ENCODE peak calls at places on chromosome 11, in eight cellular contexts. D, J, H, U, W, C, I and G are unnamed samples.

GRCh38 chr11:65204143-65204542 is 22.4 kb downstream of the CAPN1 start:
- DNase-seq in C (no peak), D (no peak), H (no peak), I (no peak), W (no peak), J (no peak), U (no peak), G (peak)

GRCh38 chr11:74269161-74269809 is 42.2 kb downstream of the P4HA3 start:
- DNase-seq in J (peak), C (no peak), U (no peak), D (peak), H (no peak), I (no peak), W (peak), G (no peak)

GRCh38 chr11:77172666-77172982 is 44.6 kb downstream of the MYO7A start:
- DNase-seq in C (no peak), J (no peak), I (no peak), D (no peak), W (no peak), U (no peak), H (no peak), G (no peak)

GRCh38 chr11:62706841-62707240 is 383 bp downstream of the BSCL2 start:
- DNase-seq in I (no peak), U (no peak), W (no peak), J (no peak), D (no peak), C (no peak), H (no peak), G (no peak)

GRCh38 chr11:81331611-81332205 is 1402.0 kb downstream of the FAM181B start:
- DNase-seq in I (no peak), J (no peak), C (no peak), U (no peak), H (no peak), W (no peak), D (no peak), G (no peak)

GRCh38 chr11:128515086-128515485 is 72.3 kb downstream of the ETS1 start:
- DNase-seq in H (no peak), W (no peak), D (no peak), I (no peak), C (no peak), U (no peak), J (no peak), G (no peak)

GRCh38 chr11:96664108-96664507 is 274.3 kb downstream of the JRKL start:
- DNase-seq in C (no peak), D (no peak), W (no peak), I (no peak), J (no peak), H (no peak), U (no peak), G (no peak)

GRCh38 chr11:820655-821512 is 2.2 kb downstream of the PNPLA2 start:
- DNase-seq in U (no peak), H (peak), J (no peak), C (no peak), I (no peak), D (no peak), W (no peak), G (no peak)

GRCh38 chr11:42766191-42766590 is 545.6 kb upstream of the API5 start:
- DNase-seq in I (no peak), J (no peak), W (no peak), D (no peak), H (no peak), U (no peak), C (no peak), G (no peak)

GRCh38 chr11:75826463-75827220 is 11.6 kb downstream of the UVRAG start:
- DNase-seq in U (no peak), H (no peak), I (no peak), J (no peak), D (no peak), W (no peak), C (no peak), G (no peak)

GRCh38 chr11:132244871-132245557 is 874.6 kb downstream of the NTM start:
- DNase-seq in I (no peak), C (no peak), D (no peak), J (no peak), U (no peak), W (no peak), H (no peak), G (no peak)

GRCh38 chr11:3137486-3138177 is 27.5 kb downstream of the OSBPL5 start:
- DNase-seq in C (no peak), J (no peak), D (no peak), H (no peak), I (no peak), U (no peak), W (no peak), G (no peak)

GRCh38 chr11:77324508-77324907 is 23.0 kb upstream of the GDPD4 start:
- DNase-seq in C (no peak), I (no peak), U (no peak), J (no peak), H (no peak), W (no peak), D (no peak), G (no peak)

GRCh38 chr11:1074244-1075221 is at the start of gene MUC2:
- DNase-seq in C (no peak), W (no peak), I (no peak), U (no peak), J (no peak), H (no peak), D (no peak), G (no peak)

GRCh38 chr11:73390601-73391565 is 14.7 kb downstream of the RELT start:
- DNase-seq in I (no peak), W (no peak), C (no peak), H (no peak), D (no peak), J (no peak), U (no peak), G (no peak)

GRCh38 chr11:2513441-2513840 is 68.6 kb downstream of the KCNQ1 start:
- DNase-seq in W (no peak), I (no peak), U (no peak), D (no peak), C (peak), H (no peak), J (no peak), G (peak)

GRCh38 chr11:66070604-66071325 is 693 bp downstream of the PACS1 start:
- DNase-seq in J (peak), H (no peak), C (peak), D (no peak), W (no peak), I (peak), U (no peak), G (no peak)

GRCh38 chr11:135033545-135033944 is 621.5 kb upstream of the B3GAT1 start:
- DNase-seq in I (peak), J (no peak), C (no peak), U (no peak), H (no peak), W (no peak), D (no peak), G (no peak)

GRCh38 chr11:14899087-14899363 is 7.0 kb upstream of the CYP2R1 start:
- DNase-seq in I (no peak), C (no peak), J (no peak), D (no peak), U (no peak), W (no peak), H (no peak), G (no peak)

GRCh38 chr11:134261626-134262488 is 8.5 kb downstream of the ACAD8 start:
- DNase-seq in D (peak), J (peak), U (no peak), W (no peak), H (no peak), C (peak), I (peak), G (no peak)

GRCh38 chr11:120835601-120836228 is 188.2 kb upstream of the TBCEL start:
- DNase-seq in U (no peak), J (no peak), H (no peak), C (no peak), D (peak), I (no peak), W (peak), G (peak)

GRCh38 chr11:68480193-68480592 is 19.6 kb downstream of the PPP6R3 start:
- DNase-seq in U (no peak), H (no peak), J (no peak), D (no peak), C (no peak), I (no peak), W (no peak), G (no peak)

GRCh38 chr11:2772544-2773031 is 72.8 kb upstream of the KCNQ1OT1 start:
- DNase-seq in U (no peak), W (no peak), D (peak), J (peak), C (peak), I (no peak), H (peak), G (peak)

GRCh38 chr11:83054904-83055380 is 16.8 kb downstream of the RAB30 start:
- DNase-seq in H (peak), I (no peak), W (no peak), D (no peak), J (peak), C (no peak), U (no peak), G (no peak)

GRCh38 chr11:1226981-1227550 is 4.2 kb downstream of the MUC5B start:
- DNase-seq in J (no peak), I (no peak), H (no peak), U (no peak), C (no peak), D (no peak), W (no peak), G (no peak)

GRCh38 chr11:7577883-7578242 is 64.1 kb downstream of the PPFIBP2 start:
- DNase-seq in C (no peak), H (no peak), J (no peak), I (no peak), W (no peak), D (no peak), U (no peak), G (no peak)

GRCh38 chr11:117837791-117838190 is 13.2 kb upstream of the FXYD2 start:
- DNase-seq in C (no peak), H (no peak), W (no peak), U (no peak), D (no peak), J (no peak), I (no peak), G (peak)